ENCODE peak calls at places on chromosome 10, in ten cellular contexts. U, M, J, B, D, H, Y, T, N and A are unnamed samples. For H3K9me3, the result is how much of the 10 kb centered on the place peaks cover.

GRCh38 chr10:3180361-3180760 is 7.8 kb upstream of the PITRM1 start:
- DNase-seq in H (no peak), U (no peak), N (no peak), J (no peak), D (no peak), Y (no peak), B (no peak), M (no peak), T (no peak), A (no peak)

GRCh38 chr10:71232089-71232998 is 20.0 kb downstream of the UNC5B start:
- DNase-seq in M (peak), B (peak), J (peak), D (no peak), N (no peak), H (no peak), U (no peak), T (no peak), Y (peak), A (no peak)

GRCh38 chr10:124996127-124996853 is 54.4 kb downstream of the ZRANB1 start:
- DNase-seq in B (no peak), Y (no peak), D (no peak), M (peak), H (no peak), N (peak), T (no peak), U (no peak), J (no peak), A (no peak)

GRCh38 chr10:106114656-106115186 is 1049.8 kb downstream of the SORCS1 start:
- DNase-seq in U (no peak), B (no peak), T (no peak), J (no peak), H (no peak), Y (no peak), M (no peak), D (no peak), N (no peak), A (no peak)

GRCh38 chr10:3045471-3046209 is 21.7 kb upstream of the PFKP start:
- DNase-seq in U (no peak), Y (peak), N (peak), B (no peak), H (no peak), M (peak), T (no peak), J (peak), D (no peak), A (no peak)

GRCh38 chr10:57017356-57018037 is 656.4 kb upstream of the ZWINT start:
- DNase-seq in D (no peak), U (peak), N (no peak), J (no peak), H (no peak), B (no peak), T (no peak), M (no peak), Y (no peak), A (no peak)

GRCh38 chr10:98664329-98665042 is 217.8 kb upstream of the HPS1 start:
- DNase-seq in H (peak), J (no peak), T (no peak), U (peak), D (peak), N (peak), B (no peak), M (no peak), Y (no peak), A (peak)

GRCh38 chr10:5234106-5234877 is 37.7 kb downstream of the AKR1C4 start:
- DNase-seq in N (no peak), Y (no peak), T (peak), H (no peak), B (no peak), J (no peak), M (peak), D (no peak), U (no peak), A (no peak)

GRCh38 chr10:133241501-133242205 is 4.0 kb downstream of the VENTX start:
- DNase-seq in M (no peak), B (no peak), D (no peak), Y (no peak), U (no peak), N (no peak), J (no peak), H (no peak), T (no peak), A (no peak)

GRCh38 chr10:60606343-60607080 is 171.8 kb upstream of the CDK1 start:
- DNase-seq in Y (no peak), H (no peak), J (peak), B (no peak), D (no peak), T (no peak), M (no peak), N (no peak), U (no peak), A (no peak)

GRCh38 chr10:4213441-4213840 is 428.4 kb upstream of the KLF6 start:
- DNase-seq in J (peak), U (no peak), H (no peak), Y (no peak), B (no peak), T (no peak), N (no peak), D (no peak), M (no peak), A (no peak)

GRCh38 chr10:48496831-48497792 is 107.8 kb downstream of the ARHGAP22 start:
- DNase-seq in M (no peak), T (peak), B (no peak), J (peak), D (no peak), U (no peak), Y (no peak), H (no peak), N (peak), A (no peak)

GRCh38 chr10:546971-547590 is 142.4 kb downstream of the DIP2C start:
- DNase-seq in D (no peak), B (no peak), Y (no peak), M (no peak), H (no peak), U (peak), J (peak), N (no peak), T (no peak), A (no peak)

GRCh38 chr10:70658582-70659136 is 13.6 kb upstream of the ADAMTS14 start:
- DNase-seq in Y (no peak), D (no peak), B (no peak), H (no peak), J (no peak), T (no peak), U (no peak), M (no peak), N (no peak), A (no peak)

DNA sequence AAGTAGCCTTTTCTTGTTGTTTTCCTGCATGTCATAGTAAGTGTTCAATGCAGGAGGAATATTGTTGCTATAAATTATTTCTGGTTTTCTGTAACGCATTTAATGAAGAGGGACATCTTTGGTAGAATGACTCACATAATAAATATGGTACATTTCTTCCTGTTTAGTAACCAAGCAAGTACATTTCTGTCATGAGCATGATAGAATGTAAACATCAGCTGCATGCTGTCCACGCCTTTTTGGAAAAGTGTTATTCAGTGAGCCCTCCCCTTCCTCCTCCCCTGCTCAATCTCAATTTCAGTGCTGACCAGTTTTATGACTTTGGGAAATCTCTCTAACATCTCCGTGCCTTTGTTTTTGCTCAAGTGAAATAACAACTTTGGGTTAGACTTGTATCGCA is 664.0 kb downstream of the XPNPEP1 start:
- DNase-seq in Y (no peak), J (peak), B (no peak), N (no peak), H (no peak), U (no peak), M (no peak), T (peak), D (no peak), A (no peak)
- H3K9me3 ChIP-seq in Y (under half), J (under half), B (under half), N (under half), H (under half), U (under half), M (under half), T (under half), D (under half), A (under half)

GRCh38 chr10:122487231-122487765 is 25.9 kb downstream of the HTRA1 start:
- DNase-seq in J (no peak), N (no peak), U (no peak), H (no peak), T (no peak), D (no peak), M (no peak), B (no peak), Y (no peak), A (no peak)
- H3K27ac ChIP-seq in J (no peak), N (no peak), U (no peak), H (no peak), T (no peak), D (no peak), M (no peak), B (no peak), Y (no peak), A (no peak)

GRCh38 chr10:18554479-18554878 is 96.9 kb downstream of the NSUN6 start:
- DNase-seq in B (no peak), T (no peak), M (no peak), Y (no peak), D (no peak), H (no peak), N (no peak), U (no peak), J (peak), A (no peak)
- H3K9me3 ChIP-seq in B (under half), T (under half), M (under half), Y (under half), D (under half), H (under half), N (half or more), U (under half), J (under half), A (under half)

GRCh38 chr10:7484456-7485266 is 73.8 kb upstream of the SFMBT2 start:
- DNase-seq in J (no peak), U (peak), H (peak), B (no peak), N (no peak), Y (no peak), T (no peak), D (no peak), M (no peak), A (peak)
- H3K27ac ChIP-seq in J (no peak), U (peak), H (peak), B (no peak), N (no peak), Y (no peak), T (no peak), D (no peak), M (no peak), A (peak)

DNA sequence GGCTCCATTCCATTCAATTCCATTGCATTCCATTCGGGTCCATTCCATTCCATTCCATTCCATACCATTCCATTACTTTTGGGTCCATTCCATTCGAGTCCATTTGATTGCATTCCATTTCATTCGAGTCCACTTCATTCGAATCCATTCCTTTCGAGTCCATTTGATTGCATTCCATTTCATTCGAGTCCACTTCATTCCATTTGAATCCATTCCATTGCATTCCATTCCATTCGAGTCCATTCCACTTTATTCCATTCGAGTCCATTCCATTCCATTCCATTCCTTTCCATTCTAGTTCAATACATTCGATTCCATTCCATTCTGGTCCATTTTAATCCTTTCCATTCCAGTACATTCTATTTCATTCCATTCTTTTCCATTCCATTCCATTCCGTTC is 334.0 kb downstream of the ZNF33B start:
- DNase-seq in N (no peak), U (no peak), J (no peak), T (peak), B (no peak), Y (no peak), H (no peak), D (no peak), M (no peak), A (no peak)
- H3K9me3 ChIP-seq in N (half or more), U (half or more), J (under half), T (half or more), B (half or more), Y (half or more), H (under half), D (under half), M (half or more), A (under half)

DNA sequence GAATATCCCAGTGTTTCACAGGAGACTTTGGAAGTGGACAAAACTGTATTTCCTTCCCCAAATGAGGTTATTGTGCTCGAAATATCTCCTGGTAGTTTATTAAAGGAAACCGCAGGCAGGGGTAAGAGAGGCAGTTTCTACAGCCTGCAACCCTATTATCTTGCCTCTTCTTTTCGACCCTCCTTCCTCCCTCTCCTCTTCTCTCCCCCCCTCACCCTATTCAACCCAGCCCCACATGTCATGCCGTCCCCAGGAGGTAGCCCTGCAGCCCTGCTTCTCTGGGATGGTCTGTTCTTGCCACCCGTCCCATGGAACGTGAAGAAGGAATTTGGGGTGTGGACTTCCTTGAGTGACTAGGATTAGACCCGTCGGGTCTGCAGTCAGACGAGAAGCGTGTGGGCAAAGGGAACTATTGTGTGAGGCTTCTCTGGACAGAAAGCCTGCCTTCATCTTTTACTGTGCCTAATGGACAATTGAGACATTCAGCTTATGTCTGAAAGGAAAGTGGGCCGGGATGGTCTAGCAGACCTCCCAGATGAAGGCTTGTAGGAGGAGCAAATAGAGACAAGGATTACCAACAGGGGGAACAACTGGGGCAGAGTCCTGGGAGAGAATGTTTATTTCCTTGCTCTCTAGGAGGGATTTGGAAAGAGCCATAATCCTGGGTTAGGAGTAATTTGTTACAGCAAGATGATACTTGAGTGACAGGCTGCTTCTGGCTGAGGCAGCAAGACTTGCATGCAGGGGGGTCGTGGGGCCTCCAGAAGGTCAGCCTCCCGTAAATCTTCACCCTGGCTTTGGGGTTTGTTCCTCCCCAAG is 77.7 kb downstream of the TCF7L2 start:
- DNase-seq in H (no peak), D (no peak), B (no peak), J (peak), M (no peak), T (no peak), N (no peak), Y (no peak), U (no peak), A (no peak)
- H3K27ac ChIP-seq in H (no peak), D (peak), B (peak), J (no peak), M (peak), T (no peak), N (no peak), Y (peak), U (no peak), A (no peak)

GRCh38 chr10:26840938-26841732 is 19.6 kb downstream of the ABI1 start:
- DNase-seq in H (no peak), D (no peak), N (no peak), T (no peak), B (no peak), J (peak), M (no peak), Y (no peak), U (no peak), A (no peak)
- H3K9me3 ChIP-seq in H (under half), D (under half), N (under half), T (under half), B (under half), J (under half), M (under half), Y (under half), U (under half), A (under half)

DNA sequence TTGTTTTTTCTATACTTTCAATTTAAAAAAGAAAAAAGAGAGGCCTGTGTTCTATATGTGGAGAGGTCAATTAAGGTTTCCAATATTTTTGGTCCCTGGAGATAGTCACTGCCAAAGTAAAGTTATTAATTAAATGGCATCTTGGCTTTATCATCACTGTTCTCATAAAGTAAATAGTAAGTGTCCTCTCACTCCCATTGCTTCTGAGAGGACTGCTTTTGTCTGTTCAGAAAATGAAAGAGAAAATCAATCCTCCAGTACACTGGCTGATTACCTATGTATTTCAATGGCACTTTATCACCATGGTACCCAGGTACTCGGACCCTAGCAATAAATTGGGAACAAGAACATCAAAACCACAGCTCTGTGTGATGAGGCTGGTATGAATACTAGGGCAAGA is 94.0 kb downstream of the RNLS start:
- DNase-seq in D (no peak), B (no peak), H (no peak), Y (no peak), M (no peak), N (no peak), J (no peak), U (no peak), T (no peak), A (no peak)
- H3K27ac ChIP-seq in D (no peak), B (no peak), H (no peak), Y (no peak), M (no peak), N (no peak), J (no peak), U (no peak), T (no peak), A (no peak)

DNA sequence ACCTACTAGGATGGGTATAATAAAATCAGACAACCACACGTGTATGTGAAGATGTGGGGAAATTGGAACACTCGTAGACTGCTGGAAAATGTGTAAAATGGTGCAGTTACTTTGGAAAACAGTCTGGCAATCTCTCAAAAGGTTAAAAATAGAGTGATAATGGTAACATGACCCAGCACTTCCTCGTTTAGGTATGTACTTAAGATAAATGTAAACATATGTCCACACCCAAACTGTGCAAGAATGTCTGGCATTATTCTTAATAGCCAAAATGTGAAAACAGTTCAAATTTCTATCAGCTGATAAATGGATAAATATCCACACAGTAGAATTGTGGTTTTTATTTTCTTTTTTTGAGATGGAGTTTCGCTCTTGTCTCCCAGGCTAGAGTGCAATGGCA is 272.8 kb downstream of the ZNF248 start:
- DNase-seq in M (no peak), D (no peak), N (no peak), H (no peak), Y (no peak), J (no peak), B (no peak), U (no peak), T (no peak), A (no peak)
- H3K9me3 ChIP-seq in M (under half), D (under half), N (under half), H (under half), Y (under half), J (under half), B (under half), U (under half), T (under half), A (under half)